ENCODE peak calls at places on chromosomes 16 and 17, in ten cellular contexts. A is hepatocyte, O is astrocyte, S is SK-N-SH, P is IMR-90, I is keratinocyte, X is DND-41, B is HepG2, R is PC-3, J is K562. Y is an unnamed sample.
A peak's percentile ranks its signal among the peaks of the same experiment; 100 is the strongest.

GRCh38 chr16:86227041-86227440 is 283.3 kb upstream of the FOXF1 start:
- DNase-seq in A (no peak), R (no peak), I (no peak), O (no peak), X (no peak), J (no peak), S (no peak), B (no peak), P (no peak), Y (no peak)

GRCh38 chr17:386145-386876 is 33.7 kb upstream of the RPH3AL start:
- DNase-seq in O (no peak), A (peak; percentile 87), S (peak; percentile 97), P (no peak), J (peak; percentile 87), X (peak; percentile 63), R (peak; percentile 43), B (peak; percentile 47), I (no peak), Y (peak; percentile 68)

GRCh38 chr16:49486350-49486749 is 112.7 kb downstream of the C16orf78 start:
- DNase-seq in J (no peak), O (no peak), R (no peak), I (no peak), B (no peak), A (no peak), X (no peak), P (no peak), S (no peak), Y (no peak)

GRCh38 chr17:46870116-46870803 is 18.9 kb downstream of the WNT9B start:
- DNase-seq in S (no peak), A (peak; percentile 52), B (peak; percentile 91), I (no peak), P (no peak), O (no peak), J (no peak), R (no peak), X (no peak), Y (no peak)

GRCh38 chr17:72342582-72343527 is 222.0 kb downstream of the SOX9 start:
- DNase-seq in B (no peak), J (peak; percentile 15), A (no peak), I (no peak), P (no peak), R (no peak), X (no peak), S (no peak), O (peak; percentile 76), Y (no peak)

GRCh38 chr16:70749681-70750601 is 51.0 kb downstream of the VAC14 start:
- DNase-seq in X (no peak), A (no peak), B (no peak), P (no peak), O (no peak), J (peak; percentile 37), S (peak; percentile 51), I (no peak), R (no peak), Y (no peak)

GRCh38 chr16:81094771-81095251 is 1.4 kb downstream of the GCSH start:
- DNase-seq in B (no peak), R (no peak), I (no peak), S (no peak), J (no peak), A (no peak), P (peak; percentile 16), X (no peak), O (peak; percentile 11), Y (no peak)

GRCh38 chr17:2192367-2193028 is 111.1 kb downstream of the SMG6 start:
- DNase-seq in J (peak; percentile 8), A (no peak), P (peak; percentile 99), B (no peak), I (peak; percentile 82), X (peak; percentile 92), R (peak; percentile 88), S (peak; percentile 30), O (peak; percentile 100), Y (peak; percentile 66)

GRCh38 chr17:43732961-43733360 is 25.6 kb downstream of the SOST start:
- DNase-seq in S (no peak), P (peak; percentile 87), X (no peak), B (no peak), R (peak; percentile 49), J (no peak), A (no peak), I (peak; percentile 30), O (peak; percentile 91), Y (no peak)

GRCh38 chr17:43608313-43608712 is 53.4 kb downstream of the MEOX1 start:
- DNase-seq in R (peak; percentile 27), S (no peak), J (no peak), P (peak; percentile 70), I (no peak), A (no peak), B (no peak), X (no peak), O (peak; percentile 38), Y (no peak)

GRCh38 chr17:42246515-42246914 is 29.7 kb downstream of the STAT5B start:
- DNase-seq in R (no peak), J (no peak), A (no peak), O (peak; percentile 41), S (no peak), B (peak; percentile 75), I (no peak), P (peak; percentile 65), X (no peak), Y (no peak)

GRCh38 chr16:88195021-88195581 is 187.7 kb upstream of the ZNF469 start:
- DNase-seq in J (no peak), I (no peak), P (peak; percentile 52), S (no peak), A (peak; percentile 16), R (no peak), X (no peak), B (no peak), O (no peak), Y (no peak)

GRCh38 chr17:83055911-83056582 is 23.4 kb upstream of the METRNL start:
- DNase-seq in P (peak; percentile 92), S (no peak), A (peak; percentile 79), J (no peak), B (peak; percentile 45), X (no peak), O (peak; percentile 88), R (peak; percentile 90), I (no peak), Y (no peak)

GRCh38 chr17:40075216-40076100 is 12.7 kb downstream of the THRA start:
- DNase-seq in O (no peak), R (peak; percentile 63), S (peak; percentile 83), J (peak; percentile 71), P (peak; percentile 48), A (peak; percentile 84), I (no peak), B (peak; percentile 71), X (peak; percentile 69), Y (peak; percentile 69)

GRCh38 chr17:36705651-36706436 is 104.5 kb downstream of the MRM1 start:
- DNase-seq in X (peak; percentile 56), I (no peak), O (peak; percentile 7), R (peak; percentile 44), S (peak; percentile 86), B (peak; percentile 18), P (peak; percentile 4), J (peak; percentile 73), A (peak; percentile 58), Y (peak; percentile 40)

GRCh38 chr17:36707904-36708303 is 106.5 kb downstream of the MRM1 start:
- DNase-seq in A (no peak), O (no peak), S (no peak), I (no peak), X (no peak), R (no peak), J (no peak), P (no peak), B (no peak), Y (no peak)

GRCh38 chr17:36703860-36704266 is 102.5 kb downstream of the MRM1 start:
- DNase-seq in O (peak; percentile 7), P (peak; percentile 11), I (no peak), S (peak; percentile 37), X (peak; percentile 61), A (peak; percentile 76), J (peak; percentile 76), B (no peak), R (peak; percentile 15), Y (peak; percentile 5)

GRCh38 chr17:36706437-36706731 is 105.0 kb downstream of the MRM1 start:
- DNase-seq in A (no peak), J (no peak), X (no peak), S (no peak), B (no peak), R (no peak), O (no peak), P (no peak), I (no peak), Y (no peak)
- TF ChIP-seq CTCF in A (no peak), J (no peak), X (no peak), S (no peak), B (no peak), R (no peak), O (no peak), P (no peak), I (no peak), Y (peak; percentile 15)

GRCh38 chr16:47047804-47048203 is 74.3 kb upstream of the DNAJA2 start:
- DNase-seq in R (no peak), O (no peak), B (no peak), A (no peak), P (no peak), X (no peak), J (no peak), I (no peak), S (no peak), Y (no peak)
- H2AFZ ChIP-seq in R (no peak overlapping the region), O (no peak overlapping the region), B (no peak overlapping the region), A (no peak overlapping the region), P (peak overlapping the region; percentile 41), X (no peak overlapping the region), J (no peak overlapping the region), I (no peak overlapping the region), S (no peak overlapping the region), Y (peak overlapping the region; percentile 66)

GRCh38 chr17:67475161-67475887 is 98.2 kb downstream of the PITPNC1 start:
- DNase-seq in B (peak; percentile 50), J (peak; percentile 18), A (peak; percentile 71), S (peak; percentile 84), X (peak; percentile 87), P (peak; percentile 72), R (peak; percentile 95), O (peak; percentile 56), I (peak; percentile 23), Y (peak; percentile 85)

GRCh38 chr17:67471118-67471517 is 94.0 kb downstream of the PITPNC1 start:
- DNase-seq in A (no peak), I (no peak), B (no peak), R (no peak), O (no peak), X (no peak), P (no peak), J (no peak), S (no peak), Y (no peak)

GRCh38 chr17:67476787-67477335 is 99.8 kb downstream of the PITPNC1 start:
- DNase-seq in O (no peak), B (no peak), A (no peak), I (no peak), P (no peak), X (no peak), J (no peak), R (no peak), S (no peak), Y (no peak)

GRCh38 chr17:67477687-67478086 is 100.6 kb downstream of the PITPNC1 start:
- DNase-seq in R (peak; percentile 88), X (no peak), B (no peak), J (no peak), O (peak; percentile 57), A (no peak), S (no peak), P (peak; percentile 80), I (peak; percentile 63), Y (no peak)

GRCh38 chr17:67474081-67474661 is 97.1 kb downstream of the PITPNC1 start:
- DNase-seq in S (no peak), I (no peak), B (no peak), X (no peak), J (no peak), A (no peak), O (peak; percentile 82), R (no peak), P (peak; percentile 39), Y (no peak)
- TF ChIP-seq CTCF in S (no peak), I (no peak), B (no peak), X (no peak), J (no peak), A (no peak), O (no peak), R (no peak), P (no peak), Y (no peak)

GRCh38 chr16:5071681-5072333 is at the start of gene ALG1:
- DNase-seq in J (peak; percentile 95), S (peak; percentile 98), O (peak; percentile 68), X (peak; percentile 89), I (peak; percentile 41), A (peak; percentile 95), B (peak; percentile 83), R (peak; percentile 78), P (peak; percentile 82), Y (peak; percentile 89)
- H2AFZ ChIP-seq in J (peak within 1 kb of the TSS; percentile 96), S (peak within 1 kb of the TSS; percentile 96), O (peak within 1 kb of the TSS; percentile 92), X (peak within 1 kb of the TSS; percentile 89), I (peak within 1 kb of the TSS; percentile 92), A (peak within 1 kb of the TSS; percentile 89), B (peak within 1 kb of the TSS; percentile 73), R (peak within 1 kb of the TSS; percentile 95), P (peak within 1 kb of the TSS; percentile 99), Y (peak within 1 kb of the TSS; percentile 97)

Y was measured in OCI-LY7.